ENCODE peak calls at places on chromosomes 2 and 18, in seven cellular contexts. Y is prostate gland, H is foreskin fibroblast, F is thoracic aorta, W is activated gamma-delta T cell treated with Interleukin-2 at 50 U/mL for 16 hours, S is activated T-cell treated with anti-CD3 and anti-CD28 coated beads for 24 hours, B is NCI-H1092. L is an unnamed sample.

GRCh38 chr2:381181-381580 is 93.3 kb upstream of the ALKAL2 start:
- DNase-seq in H (no peak), F (no peak), W (no peak), B (no peak), Y (no peak), S (no peak), L (no peak)

GRCh38 chr2:188414869-188415753 is 123.4 kb downstream of the GULP1 start:
- DNase-seq in B (no peak), H (peak), Y (no peak), S (no peak), W (no peak), F (no peak), L (no peak)

GRCh38 chr18:48098007-48098406 is 167.5 kb upstream of the SMAD2 start:
- DNase-seq in Y (no peak), F (no peak), H (no peak), B (no peak), W (no peak), S (no peak), L (no peak)

GRCh38 chr2:8993196-8993901 is 10.1 kb downstream of the MBOAT2 start:
- DNase-seq in S (no peak), W (no peak), H (no peak), F (no peak), Y (no peak), B (no peak), L (no peak)

GRCh38 chr18:3245853-3246635 is 1.6 kb upstream of the MYL12A start:
- DNase-seq in S (peak), H (peak), F (peak), Y (peak), B (peak), W (peak), L (peak)

GRCh38 chr2:222058830-222059229 is 240.0 kb downstream of the PAX3 start:
- DNase-seq in Y (no peak), W (no peak), S (no peak), H (no peak), B (no peak), F (no peak), L (no peak)

GRCh38 chr2:84132371-84132770 is 326.7 kb downstream of the SUCLG1 start:
- DNase-seq in Y (no peak), F (no peak), S (no peak), W (no peak), H (no peak), B (no peak), L (no peak)

GRCh38 chr18:10477121-10477862 is 22.9 kb downstream of the APCDD1 start:
- DNase-seq in Y (no peak), F (no peak), W (no peak), S (no peak), B (no peak), H (no peak), L (no peak)

GRCh38 chr2:136067465-136067864 is 50.5 kb downstream of the CXCR4 start:
- DNase-seq in F (no peak), S (no peak), Y (no peak), H (no peak), B (no peak), W (peak), L (no peak)

GRCh38 chr2:231795525-231796327 is 9.5 kb downstream of the COPS7B start:
- DNase-seq in Y (peak), W (no peak), B (no peak), S (no peak), H (peak), F (no peak), L (peak)

GRCh38 chr18:12458761-12459160 is 51.0 kb downstream of the PRELID3A start:
- DNase-seq in B (no peak), F (no peak), S (no peak), H (peak), Y (no peak), W (no peak), L (no peak)

GRCh38 chr2:143026411-143027054 is 102.7 kb upstream of the ARHGAP15 start:
- DNase-seq in W (no peak), H (peak), B (no peak), S (no peak), Y (no peak), F (no peak), L (no peak)

GRCh38 chr2:210363261-210363660 is 48.3 kb upstream of the MYL1 start:
- DNase-seq in B (no peak), W (no peak), F (no peak), S (no peak), Y (no peak), H (no peak), L (no peak)

GRCh38 chr2:40455661-40456060 is 3.8 kb upstream of the SLC8A1 start:
- DNase-seq in F (no peak), W (no peak), H (peak), Y (no peak), B (no peak), S (no peak), L (no peak)

GRCh38 chr2:50863856-50864255 is 168.1 kb downstream of the NRXN1 start:
- DNase-seq in F (no peak), B (no peak), W (no peak), H (no peak), Y (no peak), S (no peak), L (no peak)

GRCh38 chr2:42862669-42863185 is 70.3 kb upstream of the HAAO start:
- DNase-seq in S (no peak), W (no peak), B (no peak), Y (no peak), F (no peak), H (no peak), L (no peak)

GRCh38 chr2:237604960-237605359 is 14.4 kb upstream of the RAB17 start:
- DNase-seq in Y (no peak), S (no peak), F (no peak), H (peak), W (no peak), B (no peak), L (no peak)

GRCh38 chr2:18412980-18413793 is 147.3 kb downstream of the RDH14 start:
- DNase-seq in H (peak), W (no peak), F (no peak), S (no peak), Y (no peak), B (no peak), L (no peak)

GRCh38 chr18:8798996-8799395 is 93.6 kb downstream of the MTCL1 start:
- DNase-seq in Y (no peak), W (no peak), H (peak), B (no peak), F (no peak), S (no peak), L (peak)

GRCh38 chr18:3611313-3612038 is 161.5 kb downstream of the TGIF1 start:
- DNase-seq in H (peak), F (no peak), W (no peak), B (no peak), Y (no peak), S (no peak), L (no peak)

GRCh38 chr2:138059967-138060635 is 95.8 kb downstream of the HNMT start:
- DNase-seq in Y (no peak), H (peak), B (no peak), W (no peak), F (peak), S (no peak), L (peak)

GRCh38 chr2:27857417-27858172 is 32.6 kb downstream of the RBKS start:
- DNase-seq in Y (no peak), B (no peak), H (peak), W (no peak), S (no peak), F (no peak), L (no peak)

GRCh38 chr2:1910562-1911256 is 166.4 kb upstream of the PXDN start:
- DNase-seq in Y (no peak), S (no peak), W (no peak), F (no peak), H (no peak), B (no peak), L (no peak)

GRCh38 chr2:28390857-28391563 is 1.6 kb upstream of the FOSL2 start:
- DNase-seq in B (no peak), W (no peak), F (no peak), H (peak), S (no peak), Y (peak), L (peak)

GRCh38 chr18:78192044-78192443 is 787.6 kb upstream of the SALL3 start:
- DNase-seq in H (no peak), W (no peak), S (no peak), Y (peak), B (peak), F (no peak), L (no peak)

GRCh38 chr2:74511104-74511989 is 2.9 kb upstream of the TLX2 start:
- DNase-seq in B (no peak), Y (no peak), H (peak), F (no peak), S (no peak), W (no peak), L (no peak)

GRCh38 chr2:138486347-138487198 is 15.0 kb upstream of the SPOPL start:
- DNase-seq in B (no peak), F (no peak), W (no peak), Y (no peak), S (no peak), H (no peak), L (no peak)

GRCh38 chr18:30957086-30957485 is 85.5 kb downstream of the DSC3 start:
- DNase-seq in Y (no peak), H (no peak), F (no peak), S (no peak), W (no peak), B (no peak), L (no peak)

GRCh38 chr2:229378386-229378785 is 107.3 kb upstream of the PID1 start:
- DNase-seq in H (no peak), Y (no peak), W (no peak), B (no peak), S (no peak), F (no peak), L (no peak)

GRCh38 chr2:133506962-133507361 is 61.3 kb downstream of the NCKAP5 start:
- DNase-seq in Y (no peak), W (no peak), B (peak), H (no peak), S (no peak), F (no peak), L (peak)

GRCh38 chr18:48979944-48980890 is 29.5 kb upstream of the SMAD7 start:
- DNase-seq in S (no peak), Y (no peak), B (no peak), H (no peak), W (no peak), F (no peak), L (no peak)

GRCh38 chr2:11583840-11584529 is 50.1 kb downstream of the GREB1 start:
- DNase-seq in H (peak), W (peak), Y (peak), F (peak), B (peak), S (peak), L (peak)

GRCh38 chr2:43270930-43271615 is 44.7 kb upstream of the ZFP36L2 start:
- DNase-seq in F (no peak), W (no peak), Y (no peak), H (no peak), S (no peak), B (no peak), L (no peak)

GRCh38 chr2:235394278-235394828 is 99.5 kb upstream of the AGAP1 start:
- DNase-seq in W (no peak), H (peak), S (no peak), Y (no peak), B (no peak), F (no peak), L (no peak)

GRCh38 chr2:173307287-173307686 is 47.4 kb upstream of the CDCA7 start:
- DNase-seq in H (no peak), S (no peak), F (no peak), W (no peak), Y (no peak), B (no peak), L (no peak)

GRCh38 chr2:64862623-64863022 is 126.6 kb upstream of the SLC1A4 start:
- DNase-seq in F (no peak), S (no peak), H (no peak), W (no peak), Y (no peak), B (no peak), L (no peak)